ENCODE peak calls at places on chromosomes 6 and 20, in five cellular contexts. G is mesothelial cell of epicardium, J is lower lobe of right lung, P is GM23338, Y is neural progenitor cell. I is an unnamed sample.

GRCh38 chr6:43807228-43808061 is 37.4 kb downstream of the VEGFA start:
- DNase-seq in J (peak; percentile 69), G (no peak), P (no peak), Y (peak; percentile 32), I (no peak)

GRCh38 chr6:27213544-27214125 is 33.9 kb upstream of the PRSS16 start:
- DNase-seq in Y (peak; percentile 70), J (no peak), P (peak; percentile 72), G (no peak), I (no peak)

GRCh38 chr20:41082306-41082705 is 53.7 kb downstream of the TOP1 start:
- DNase-seq in Y (no peak), G (no peak), P (no peak), J (no peak), I (no peak)

GRCh38 chr20:39016076-39016475 is 53.9 kb downstream of the DHX35 start:
- DNase-seq in P (no peak), G (no peak), J (no peak), Y (no peak), I (no peak)

GRCh38 chr6:121161881-121162280 is 172.4 kb downstream of the TBC1D32 start:
- DNase-seq in J (no peak), P (no peak), G (no peak), Y (no peak), I (no peak)

GRCh38 chr20:61657719-61658377 is 405.8 kb downstream of the CDH4 start:
- DNase-seq in G (no peak), Y (no peak), J (no peak), P (no peak), I (no peak)

GRCh38 chr20:25252226-25252625 is 4.3 kb downstream of the PYGB start:
- DNase-seq in P (no peak), J (no peak), Y (no peak), G (no peak), I (no peak)

GRCh38 chr6:131897050-131897435 is 54.1 kb downstream of the CCN2 start:
- DNase-seq in G (no peak), J (no peak), P (no peak), Y (no peak), I (no peak)

GRCh38 chr6:30391240-30391639 is 46.3 kb downstream of the RPP21 start:
- DNase-seq in G (no peak), J (no peak), P (no peak), Y (no peak), I (no peak)

GRCh38 chr20:43987531-43987930 is 72.9 kb downstream of the TOX2 start:
- DNase-seq in P (no peak), G (no peak), J (no peak), Y (peak; percentile 23), I (no peak)

GRCh38 chr6:157063935-157064322 is 259.4 kb downstream of the TMEM242 start:
- DNase-seq in Y (no peak), J (no peak), P (no peak), G (no peak), I (no peak)

GRCh38 chr6:106084106-106084963 is 1.8 kb upstream of the PRDM1 start:
- DNase-seq in G (no peak), Y (peak; percentile 83), J (no peak), P (peak; percentile 84), I (no peak)

GRCh38 chr20:7094438-7094997 is 327.0 kb downstream of the BMP2 start:
- DNase-seq in G (no peak), P (peak; percentile 65), J (no peak), Y (peak; percentile 74), I (no peak)

GRCh38 chr6:135193221-135193620 is 12.1 kb downstream of the MYB start:
- DNase-seq in J (no peak), P (no peak), Y (no peak), G (no peak), I (no peak)

GRCh38 chr6:127343753-127344659 is 597 bp upstream of the ECHDC1 start:
- DNase-seq in G (no peak), Y (peak; percentile 28), P (peak; percentile 45), J (no peak), I (no peak)

GRCh38 chr20:33291830-33292355 is 8.9 kb downstream of the BPIFB1 start:
- DNase-seq in J (peak; percentile 68), G (peak; percentile 63), P (peak; percentile 89), Y (peak; percentile 78), I (no peak)

GRCh38 chr20:58867211-58867610 is 14.7 kb downstream of the GNAS start:
- DNase-seq in G (no peak), P (no peak), J (no peak), Y (no peak), I (no peak)

GRCh38 chr6:33298773-33299236 is at the start of gene RGL2:
- DNase-seq in J (peak; percentile 92), P (peak; percentile 52), G (peak; percentile 54), Y (peak; percentile 60), I (no peak)

GRCh38 chr6:119942078-119942752 is 592.7 kb upstream of the MAN1A1 start:
- DNase-seq in Y (no peak), P (peak; percentile 5), J (no peak), G (no peak), I (no peak)

DNA sequence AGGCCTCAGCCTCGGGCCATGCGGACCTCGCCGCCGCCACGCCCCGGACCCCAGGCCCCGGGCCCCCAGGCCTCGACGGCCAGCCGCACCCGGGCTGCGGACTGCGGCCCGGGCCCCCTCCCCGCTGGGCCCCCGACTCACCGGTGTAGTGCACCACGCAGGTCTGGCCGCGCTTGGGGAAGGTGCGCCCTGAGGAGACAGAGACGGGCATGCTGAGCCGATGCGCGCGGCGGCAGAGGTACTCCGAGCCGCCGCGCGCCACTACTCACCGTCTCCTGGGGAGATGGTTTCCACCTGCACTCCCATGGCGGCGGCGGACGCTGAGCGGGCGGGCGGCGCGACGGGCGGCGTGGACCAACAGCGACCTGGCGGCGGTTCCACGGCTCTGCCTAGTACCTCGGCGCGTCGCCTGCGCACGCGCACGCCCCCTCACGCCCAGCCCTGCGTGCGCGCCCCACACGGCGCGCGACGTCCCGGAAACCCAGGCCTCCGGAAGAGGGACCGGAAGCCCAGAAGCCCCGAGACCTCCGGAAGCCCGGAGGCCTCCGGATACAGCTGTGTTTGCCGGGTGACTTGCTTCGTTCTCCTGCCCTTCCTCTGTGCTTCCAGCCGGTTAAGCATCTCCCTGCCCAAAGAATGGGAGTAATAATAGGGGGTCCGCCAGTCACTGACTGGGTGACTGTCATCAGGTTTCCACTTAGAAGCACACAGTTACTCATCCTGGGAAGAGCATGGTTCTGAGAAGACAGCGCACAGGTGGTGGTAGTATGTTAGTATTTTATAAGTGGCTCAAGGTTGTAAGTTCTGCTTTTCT is at the start of gene FKBP1A:
- DNase-seq in P (peak; percentile 86), J (peak; percentile 95), G (peak; percentile 86), Y (peak; percentile 90), I (peak; percentile 87)
- TF ChIP-seq CTCF in P (peak; percentile 2), J (peak; percentile 41), G (no peak), Y (peak; percentile 12), I (peak; percentile 45)

GRCh38 chr6:13635948-13636658 is 21.0 kb downstream of the NOL7 start:
- DNase-seq in G (no peak), J (no peak), Y (no peak), P (peak; percentile 58), I (no peak)

GRCh38 chr6:13633343-13633742 is 18.2 kb downstream of the NOL7 start:
- DNase-seq in Y (no peak), J (no peak), G (no peak), P (no peak), I (no peak)

GRCh38 chr6:13641315-13641714 is 26.2 kb downstream of the NOL7 start:
- DNase-seq in J (no peak), P (no peak), G (no peak), Y (no peak), I (no peak)

GRCh38 chr6:13638626-13639025 is 23.5 kb downstream of the NOL7 start:
- DNase-seq in Y (no peak), J (no peak), P (no peak), G (no peak), I (no peak)

DNA sequence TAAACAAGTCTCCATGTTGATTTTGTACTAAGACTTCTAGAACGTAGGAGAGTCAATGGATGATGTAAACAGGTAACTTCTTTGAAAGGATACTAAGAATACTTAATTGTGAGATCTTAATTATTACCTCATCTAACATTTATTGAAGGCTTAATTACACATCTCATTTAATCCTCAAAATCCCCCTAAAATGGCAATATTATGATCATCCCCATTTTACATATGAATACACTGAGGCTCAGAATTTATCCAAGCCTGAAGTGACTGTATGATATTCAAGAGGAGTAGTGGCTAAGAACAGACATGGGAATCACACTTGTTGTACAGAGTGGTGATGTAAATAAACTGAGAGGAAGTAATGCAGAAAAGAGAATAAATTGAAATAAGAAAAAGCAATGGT is 22.9 kb downstream of the NOL7 start:
- DNase-seq in P (no peak), G (no peak), J (no peak), Y (no peak), I (no peak)
- TF ChIP-seq CTCF in P (no peak), G (no peak), J (no peak), Y (no peak), I (no peak)

DNA sequence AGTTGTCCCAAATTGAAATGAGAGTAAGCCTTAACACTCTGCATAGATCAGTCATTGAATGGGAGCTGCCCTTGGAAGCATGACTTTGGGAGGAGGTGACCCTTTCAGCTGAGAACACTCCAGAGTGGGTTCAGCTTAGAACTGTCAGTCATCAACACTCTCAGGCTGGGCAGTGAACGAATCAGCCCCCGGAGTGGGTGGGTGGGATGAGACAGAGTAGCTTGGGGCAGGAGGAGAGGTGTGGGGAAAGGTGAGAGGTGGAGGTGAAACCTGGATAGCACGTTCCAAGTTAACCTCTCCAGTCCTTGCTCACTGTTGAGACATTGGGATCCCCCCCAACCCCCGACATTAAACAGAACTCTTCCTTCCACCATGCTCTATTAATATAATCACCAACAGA is 55.3 kb upstream of the TPD52L1 start:
- DNase-seq in J (no peak), P (no peak), Y (no peak), G (no peak), I (no peak)
- TF ChIP-seq CTCF in J (no peak), P (no peak), Y (no peak), G (no peak), I (no peak)

GRCh38 chr6:166312832-166313231 is 4.6 kb upstream of the PRR18 start:
- DNase-seq in J (no peak), G (no peak), P (no peak), Y (no peak), I (no peak)

GRCh38 chr6:166309977-166310376 is 1.8 kb upstream of the PRR18 start:
- DNase-seq in Y (no peak), P (no peak), G (no peak), J (no peak), I (no peak)

GRCh38 chr6:166314454-166314853 is 6.3 kb upstream of the PRR18 start:
- DNase-seq in J (no peak), Y (no peak), G (no peak), P (no peak), I (no peak)

GRCh38 chr6:166310634-166311033 is 2.4 kb upstream of the PRR18 start:
- DNase-seq in Y (no peak), P (peak; percentile 32), G (no peak), J (no peak), I (no peak)

GRCh38 chr6:166313255-166314070 is 5.3 kb upstream of the PRR18 start:
- DNase-seq in P (peak; percentile 77), J (no peak), G (no peak), Y (peak; percentile 80), I (no peak)
- TF ChIP-seq CTCF in P (peak; percentile 88), J (peak; percentile 68), G (peak; percentile 38), Y (peak; percentile 73), I (peak; percentile 75)

GRCh38 chr6:1363729-1364572 is 25.4 kb upstream of the FOXF2 start:
- DNase-seq in Y (no peak), J (no peak), P (peak; percentile 57), G (no peak), I (no peak)
- TF ChIP-seq CTCF in Y (peak; percentile 58), J (peak; percentile 15), P (peak; percentile 81), G (no peak), I (peak; percentile 60)

I was measured in type B pancreatic cell.